ENCODE peak calls at places on chromosomes 13 and 19, in six cellular contexts. V is GM12891, L is HepG2, F is H1, N is K562, G is GM12878. Y is an unnamed sample.

GRCh38 chr13:36385471-36385870 is 39.3 kb upstream of the SPART start:
- DNase-seq in V (no peak), F (no peak), N (no peak), L (no peak), G (no peak), Y (no peak)

GRCh38 chr19:662207-662961 is 630 bp downstream of the RNF126 start:
- DNase-seq in G (no peak), F (no peak), N (peak), V (no peak), L (peak), Y (peak)

GRCh38 chr19:3125900-3126524 is 9.8 kb upstream of the GNA15 start:
- DNase-seq in G (no peak), V (peak), N (peak), F (peak), L (peak), Y (peak)

GRCh38 chr19:2015611-2015950 is at the start of gene BTBD2:
- DNase-seq in V (no peak), L (no peak), G (no peak), N (peak), F (no peak), Y (no peak)

GRCh38 chr19:33434886-33435705 is 61.6 kb downstream of the CEBPG start:
- DNase-seq in G (no peak), F (no peak), V (no peak), N (no peak), L (no peak), Y (no peak)

GRCh38 chr13:41411536-41411935 is 45.8 kb upstream of the RGCC start:
- DNase-seq in V (no peak), G (no peak), L (peak), F (no peak), N (peak), Y (no peak)

GRCh38 chr13:29429496-29429895 is 166.0 kb downstream of the SLC7A1 start:
- DNase-seq in L (no peak), V (no peak), N (no peak), G (no peak), F (no peak), Y (no peak)

GRCh38 chr13:38951525-38952313 is 38.9 kb downstream of the STOML3 start:
- DNase-seq in N (no peak), V (no peak), L (no peak), F (no peak), G (no peak), Y (no peak)

GRCh38 chr19:11580665-11581418 is 3.4 kb upstream of the ACP5 start:
- DNase-seq in G (no peak), V (no peak), F (no peak), L (no peak), N (no peak), Y (no peak)

GRCh38 chr13:31476266-31476665 is 263.1 kb upstream of the RXFP2 start:
- DNase-seq in L (no peak), G (no peak), V (no peak), N (no peak), F (no peak), Y (no peak)

GRCh38 chr19:8654591-8655339 is 24.3 kb downstream of the NFILZ start:
- DNase-seq in G (no peak), V (peak), N (peak), F (peak), L (no peak), Y (peak)

GRCh38 chr19:50204811-50205675 is 1.6 kb downstream of the MYH14 start:
- DNase-seq in L (peak), V (no peak), N (peak), F (peak), G (no peak), Y (no peak)

GRCh38 chr19:55494172-55494761 is 6.0 kb downstream of the SSC5D start:
- DNase-seq in F (no peak), L (no peak), V (no peak), N (peak), G (no peak), Y (no peak)

GRCh38 chr13:97537110-97537509 is 103.1 kb downstream of the RAP2A start:
- DNase-seq in V (no peak), F (no peak), G (peak), N (no peak), L (no peak), Y (no peak)

GRCh38 chr19:6271721-6272410 is 7.9 kb downstream of the MLLT1 start:
- DNase-seq in F (no peak), N (peak), V (no peak), G (no peak), L (no peak), Y (no peak)

GRCh38 chr13:111219950-111220349 is 100.5 kb upstream of the TEX29 start:
- DNase-seq in G (no peak), F (no peak), V (no peak), N (no peak), L (no peak), Y (no peak)

GRCh38 chr13:22735381-22735995 is 445.3 kb upstream of the SGCG start:
- DNase-seq in L (no peak), F (no peak), G (no peak), V (no peak), N (no peak), Y (no peak)

GRCh38 chr19:47505506-47505905 is 9.4 kb downstream of the NAPA start:
- DNase-seq in N (no peak), F (no peak), V (no peak), L (no peak), G (no peak), Y (no peak)

GRCh38 chr13:111316161-111316730 is 4.2 kb upstream of the TEX29 start:
- DNase-seq in L (no peak), F (no peak), G (no peak), N (no peak), V (no peak), Y (no peak)

GRCh38 chr13:27658569-27658968 is 36.9 kb downstream of the POLR1D start:
- DNase-seq in G (no peak), N (no peak), F (no peak), L (no peak), V (no peak), Y (no peak)

GRCh38 chr19:13764821-13765394 is 586 bp downstream of the MRI1 start:
- DNase-seq in G (no peak), N (peak), V (no peak), F (no peak), L (no peak), Y (no peak)

GRCh38 chr19:13765395-13766094 is 1.2 kb downstream of the MRI1 start:
- DNase-seq in G (no peak), F (no peak), L (peak), V (no peak), N (no peak), Y (no peak)

GRCh38 chr19:13762635-13763235 is 1.6 kb upstream of the MRI1 start:
- DNase-seq in L (no peak), G (no peak), N (no peak), V (no peak), F (no peak), Y (no peak)

GRCh38 chr19:13763300-13763699 is 1.0 kb upstream of the MRI1 start:
- DNase-seq in V (no peak), L (no peak), F (no peak), G (no peak), N (no peak), Y (no peak)

DNA sequence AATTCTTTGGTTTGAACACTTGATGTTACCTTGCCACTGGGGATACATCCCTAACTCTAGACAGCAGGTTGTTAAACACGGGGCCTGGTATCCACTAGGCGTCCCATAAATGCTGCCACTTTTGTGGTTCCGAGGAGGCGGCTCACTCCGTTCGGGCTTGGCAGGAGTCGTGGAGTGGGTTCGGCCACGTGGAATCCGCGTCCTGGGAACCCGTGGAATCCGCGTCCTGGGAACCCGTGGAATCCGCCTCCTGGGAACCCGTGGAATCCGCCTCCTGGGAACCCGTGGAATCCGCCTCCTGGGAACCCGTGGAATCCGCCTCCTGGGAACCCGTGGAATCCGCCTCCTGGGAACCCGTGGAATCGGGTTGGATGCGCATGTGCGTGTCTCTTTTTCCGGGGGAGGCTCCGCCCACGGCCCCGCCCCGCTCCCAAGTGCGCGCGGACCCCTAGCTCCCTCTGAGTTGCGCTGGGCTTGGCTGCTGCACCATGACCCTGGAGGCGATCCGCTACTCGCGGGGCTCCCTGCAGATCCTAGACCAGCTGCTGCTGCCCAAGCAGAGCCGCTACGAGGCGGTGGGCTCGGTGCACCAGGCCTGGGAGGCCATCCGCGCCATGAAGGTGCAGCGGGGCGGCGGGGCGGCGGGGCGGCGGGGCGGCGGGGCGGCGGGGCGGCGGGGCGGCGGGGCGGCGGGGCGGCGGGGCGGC is at the start of gene MRI1:
- DNase-seq in N (peak), F (no peak), V (peak), G (no peak), L (peak), Y (peak)
- TF ChIP-seq POLR2A in N (peak), F (no peak), V (peak), G (peak), L (peak), Y (peak)

GRCh38 chr13:50353651-50354415 is 338.6 kb downstream of the KCNRG start:
- DNase-seq in N (no peak), V (no peak), L (no peak), G (no peak), F (no peak), Y (no peak)
- TF ChIP-seq TAF1 in N (no peak), V (no peak), L (no peak), G (no peak), F (no peak), Y (no peak)

GRCh38 chr19:20276011-20276738 is 109.2 kb downstream of the ZNF486 start:
- DNase-seq in F (no peak), V (no peak), N (no peak), L (no peak), G (no peak), Y (no peak)

GRCh38 chr19:20273951-20274578 is 107.1 kb downstream of the ZNF486 start:
- DNase-seq in F (no peak), L (no peak), N (no peak), G (no peak), V (no peak), Y (no peak)

GRCh38 chr19:20271215-20271926 is 104.4 kb downstream of the ZNF486 start:
- DNase-seq in V (no peak), N (no peak), F (no peak), G (no peak), L (no peak), Y (no peak)

GRCh38 chr19:20269461-20269860 is 102.4 kb downstream of the ZNF486 start:
- DNase-seq in F (no peak), V (no peak), G (no peak), L (no peak), N (no peak), Y (no peak)

GRCh38 chr19:20273376-20273775 is 106.4 kb downstream of the ZNF486 start:
- DNase-seq in N (no peak), G (no peak), L (no peak), V (no peak), F (no peak), Y (no peak)
- TF ChIP-seq POLR2A in N (no peak), G (no peak), L (no peak), V (no peak), F (no peak), Y (no peak)

DNA sequence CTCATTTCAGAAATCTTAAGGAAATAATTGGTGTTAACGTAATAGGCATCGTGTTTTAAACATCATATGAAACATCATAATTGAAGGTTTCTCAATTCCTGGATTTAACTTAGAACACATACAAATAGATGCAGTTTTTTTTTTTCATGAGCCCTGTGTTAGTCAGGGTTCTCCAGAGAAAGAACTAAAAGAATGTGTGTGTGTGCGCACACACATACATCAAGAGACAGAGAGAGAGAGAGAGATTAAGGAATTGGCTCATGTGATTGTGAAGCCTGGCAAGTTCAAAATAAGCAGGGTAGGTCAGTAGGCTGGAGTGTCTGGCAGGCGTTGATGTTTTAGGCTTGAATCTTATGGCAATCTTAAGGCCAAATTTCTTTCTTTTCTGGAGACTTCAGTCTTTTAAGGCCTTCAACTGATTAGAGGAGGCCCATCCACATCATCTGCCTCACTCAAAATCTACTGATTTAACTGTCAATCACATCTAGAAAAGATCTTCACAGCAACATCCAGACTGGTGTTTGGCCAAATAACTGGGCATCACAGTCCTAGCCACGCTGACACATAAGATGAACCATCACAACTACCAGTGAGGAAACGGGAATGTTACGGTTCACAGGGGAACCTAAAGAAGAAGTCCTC is 25.2 kb downstream of the SPATA13 start:
- DNase-seq in N (no peak), F (no peak), G (no peak), V (no peak), L (no peak), Y (no peak)
- TF ChIP-seq TAF1 in N (no peak), F (no peak), G (no peak), V (no peak), L (no peak), Y (no peak)

DNA sequence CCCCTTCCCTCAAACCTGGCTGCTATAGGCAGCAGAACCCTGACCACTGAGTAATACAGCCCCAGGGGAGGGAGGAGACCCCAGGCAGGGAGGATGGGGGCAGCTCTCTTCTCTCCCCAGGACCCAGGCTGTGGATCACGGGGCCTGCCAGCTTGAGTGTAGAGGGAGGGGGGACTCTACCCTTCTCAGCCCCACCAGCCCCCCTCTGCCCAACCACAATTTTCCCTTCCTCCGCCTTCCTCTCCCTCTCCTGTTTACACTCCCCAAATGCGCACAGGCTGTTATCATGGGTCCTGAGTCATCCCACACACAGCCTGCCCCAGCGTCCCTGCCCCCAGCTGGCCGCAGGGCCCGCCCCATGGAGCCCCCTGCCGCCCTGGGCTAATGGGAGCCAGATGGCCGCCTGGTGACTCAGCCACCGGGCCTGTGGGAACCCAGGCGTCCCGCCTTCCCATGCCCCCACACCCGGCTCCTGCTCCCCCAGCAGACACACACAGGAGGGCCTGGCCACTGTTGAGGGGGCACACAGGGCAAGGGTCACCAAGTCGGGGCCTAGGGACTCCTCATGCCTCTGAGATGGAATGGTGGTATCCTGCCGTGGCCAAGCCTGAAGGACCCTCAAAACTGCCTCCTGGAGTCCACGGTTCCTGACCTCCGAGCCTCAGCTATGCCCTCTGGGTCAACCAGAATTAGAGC is 13.6 kb downstream of the CCDC97 start:
- DNase-seq in L (peak), N (peak), G (no peak), V (no peak), F (no peak), Y (no peak)
- TF ChIP-seq POLR2A in L (peak), N (peak), G (peak), V (no peak), F (no peak), Y (no peak)

GRCh38 chr19:54108496-54108895 is 5.8 kb downstream of the NDUFA3 start:
- DNase-seq in N (no peak), F (no peak), V (no peak), G (no peak), L (no peak), Y (no peak)

GRCh38 chr19:54109651-54110050 is 5.8 kb downstream of the TFPT start:
- DNase-seq in G (no peak), V (no peak), L (no peak), F (no peak), N (no peak), Y (no peak)

GRCh38 chr19:54115071-54116063 is at the start of the genes PRPF31 and TFPT:
- DNase-seq in F (peak), V (peak), G (peak), L (peak), N (peak), Y (peak)

GRCh38 chr19:54114340-54114826 is 1.1 kb downstream of the TFPT start:
- DNase-seq in F (no peak), G (no peak), L (no peak), V (no peak), N (no peak), Y (no peak)
- TF ChIP-seq TAF1 in F (no peak), G (peak), L (no peak), V (peak), N (no peak), Y (no peak)